ENCODE peak calls at places on chromosomes 4 and X, in seven cellular contexts. U is T-helper 2 cell, M is tibial artery, A is mesothelial cell of epicardium, W is GM04504, S is germinal center, H is posterior vena cava. R is an unnamed sample.
A peak's percentile ranks its signal among the peaks of the same experiment; 100 is the strongest.

GRCh38 chrX:53272808-53273337 is 8.5 kb downstream of the IQSEC2 start:
- DNase-seq in U (no peak), M (no peak), A (no peak), W (no peak), S (no peak), H (no peak), R (no peak)

GRCh38 chr4:159019356-159019755 is 83.5 kb upstream of the RAPGEF2 start:
- DNase-seq in U (no peak), M (no peak), A (no peak), W (no peak), S (no peak), H (no peak), R (no peak)

GRCh38 chrX:108537005-108537404 is 97.4 kb downstream of the COL4A5 start:
- DNase-seq in U (no peak), M (no peak), A (no peak), W (peak; percentile 2), S (no peak), H (no peak), R (peak; percentile 2)

GRCh38 chr4:48899950-48900349 is 6.6 kb downstream of the OCIAD2 start:
- DNase-seq in U (no peak), M (no peak), A (no peak), W (no peak), S (no peak), H (no peak), R (peak; percentile 60)

GRCh38 chrX:104482757-104483156 is 83.2 kb upstream of the IL1RAPL2 start:
- DNase-seq in U (no peak), M (no peak), A (no peak), W (peak; percentile 0), S (no peak), H (no peak), R (no peak)

GRCh38 chrX:136768469-136769084 is 12.2 kb downstream of the ARHGEF6 start:
- DNase-seq in U (peak; percentile 26), M (peak; percentile 78), A (no peak), W (peak; percentile 83), S (peak; percentile 14), H (peak; percentile 90), R (peak; percentile 90)

GRCh38 chr4:154441982-154442381 is 49.6 kb downstream of the DCHS2 start:
- DNase-seq in U (no peak), M (no peak), A (no peak), W (no peak), S (no peak), H (no peak), R (no peak)

GRCh38 chr4:120630432-120630831 is 292.1 kb downstream of the PRDM5 start:
- DNase-seq in U (no peak), M (no peak), A (no peak), W (no peak), S (no peak), H (no peak), R (no peak)

GRCh38 chrX:30060718-30061117 is 154.6 kb upstream of the MAGEB2 start:
- DNase-seq in U (no peak), M (no peak), A (no peak), W (peak; percentile 11), S (no peak), H (no peak), R (no peak)

GRCh38 chrX:11066812-11067211 is 44.3 kb upstream of the HCCS start:
- DNase-seq in U (no peak), M (no peak), A (no peak), W (no peak), S (no peak), H (no peak), R (no peak)

GRCh38 chr4:56220261-56220660 is 167.0 kb downstream of the AASDH start:
- DNase-seq in U (no peak), M (no peak), A (no peak), W (no peak), S (no peak), H (no peak), R (peak; percentile 58)

GRCh38 chr4:184386271-184386781 is 88.0 kb downstream of the IRF2 start:
- DNase-seq in U (no peak), M (no peak), A (no peak), W (no peak), S (no peak), H (no peak), R (no peak)